ENCODE peak calls at places on chromosomes 1 and 21, in nine cellular contexts. One of them, this sample, is unnamed. For H3K4me1, the result is how much of the 10 kb centered on the place peaks cover.

GRCh38 chr1:47663286-47663685 is 225.4 kb downstream of the FOXD2 start:
- DNase-seq in esophagus squamous epithelium: no peak
- DNase-seq in trophoblast cell: no peak
- DNase-seq in endodermal cell: peak
- DNase-seq in OCI-LY7: no peak
- DNase-seq in lower lobe of right lung: no peak
- DNase-seq in breast epithelium: peak
- DNase-seq in HCT116: no peak
- DNase-seq in Panc1: no peak
- DNase-seq in this sample: no peak

GRCh38 chr21:27250386-27250785 is 283.5 kb upstream of the ADAMTS5 start:
- DNase-seq in lower lobe of right lung: no peak
- DNase-seq in trophoblast cell: no peak
- DNase-seq in endodermal cell: no peak
- DNase-seq in HCT116: no peak
- DNase-seq in Panc1: no peak
- DNase-seq in esophagus squamous epithelium: no peak
- DNase-seq in OCI-LY7: no peak
- DNase-seq in breast epithelium: no peak
- DNase-seq in this sample: no peak

GRCh38 chr1:110174961-110175360 is 24.7 kb downstream of the SLC6A17 start:
- DNase-seq in Panc1: no peak
- DNase-seq in OCI-LY7: no peak
- DNase-seq in trophoblast cell: peak
- DNase-seq in HCT116: no peak
- DNase-seq in lower lobe of right lung: no peak
- DNase-seq in esophagus squamous epithelium: no peak
- DNase-seq in endodermal cell: no peak
- DNase-seq in breast epithelium: no peak
- DNase-seq in this sample: no peak

GRCh38 chr1:109642610-109643009 is 13.3 kb upstream of the GSTM4 start:
- DNase-seq in esophagus squamous epithelium: no peak
- DNase-seq in trophoblast cell: no peak
- DNase-seq in lower lobe of right lung: no peak
- DNase-seq in endodermal cell: no peak
- DNase-seq in breast epithelium: no peak
- DNase-seq in OCI-LY7: no peak
- DNase-seq in Panc1: no peak
- DNase-seq in HCT116: no peak
- DNase-seq in this sample: no peak

GRCh38 chr1:234987415-234988159 is 141.1 kb downstream of the TOMM20 start:
- DNase-seq in lower lobe of right lung: peak
- DNase-seq in endodermal cell: peak
- DNase-seq in breast epithelium: peak
- DNase-seq in OCI-LY7: peak
- DNase-seq in Panc1: no peak
- DNase-seq in HCT116: no peak
- DNase-seq in trophoblast cell: peak
- DNase-seq in esophagus squamous epithelium: no peak
- DNase-seq in this sample: peak

GRCh38 chr1:79044974-79045650 is 38.6 kb upstream of the ADGRL4 start:
- DNase-seq in endodermal cell: peak
- DNase-seq in trophoblast cell: no peak
- DNase-seq in OCI-LY7: no peak
- DNase-seq in breast epithelium: no peak
- DNase-seq in Panc1: no peak
- DNase-seq in HCT116: peak
- DNase-seq in esophagus squamous epithelium: no peak
- DNase-seq in lower lobe of right lung: no peak
- DNase-seq in this sample: no peak

GRCh38 chr21:32131960-32132359 is 146.9 kb downstream of the MIS18A start:
- DNase-seq in HCT116: no peak
- DNase-seq in OCI-LY7: no peak
- DNase-seq in trophoblast cell: no peak
- DNase-seq in endodermal cell: no peak
- DNase-seq in lower lobe of right lung: no peak
- DNase-seq in esophagus squamous epithelium: no peak
- DNase-seq in Panc1: no peak
- DNase-seq in breast epithelium: no peak
- DNase-seq in this sample: no peak

GRCh38 chr1:40630488-40631223 is 34.8 kb downstream of the RIMS3 start:
- DNase-seq in breast epithelium: no peak
- DNase-seq in lower lobe of right lung: no peak
- DNase-seq in trophoblast cell: peak
- DNase-seq in esophagus squamous epithelium: no peak
- DNase-seq in OCI-LY7: peak
- DNase-seq in endodermal cell: peak
- DNase-seq in Panc1: no peak
- DNase-seq in HCT116: peak
- DNase-seq in this sample: peak

GRCh38 chr1:98739762-98740161 is 78.2 kb downstream of the SNX7 start:
- DNase-seq in esophagus squamous epithelium: no peak
- DNase-seq in Panc1: no peak
- DNase-seq in OCI-LY7: no peak
- DNase-seq in HCT116: no peak
- DNase-seq in lower lobe of right lung: no peak
- DNase-seq in trophoblast cell: no peak
- DNase-seq in breast epithelium: no peak
- DNase-seq in endodermal cell: no peak
- DNase-seq in this sample: no peak

GRCh38 chr1:167409183-167409582 is 109.1 kb downstream of the CD247 start:
- DNase-seq in OCI-LY7: peak
- DNase-seq in esophagus squamous epithelium: no peak
- DNase-seq in Panc1: no peak
- DNase-seq in trophoblast cell: peak
- DNase-seq in endodermal cell: no peak
- DNase-seq in HCT116: peak
- DNase-seq in lower lobe of right lung: no peak
- DNase-seq in breast epithelium: no peak
- DNase-seq in this sample: no peak

GRCh38 chr1:227766015-227766634 is 30.9 kb downstream of the SNAP47 start:
- DNase-seq in Panc1: no peak
- DNase-seq in endodermal cell: no peak
- DNase-seq in OCI-LY7: no peak
- DNase-seq in breast epithelium: no peak
- DNase-seq in lower lobe of right lung: peak
- DNase-seq in trophoblast cell: peak
- DNase-seq in esophagus squamous epithelium: no peak
- DNase-seq in HCT116: no peak
- DNase-seq in this sample: no peak

GRCh38 chr1:46370214-46370633 is 23.9 kb upstream of the FAAH start:
- DNase-seq in OCI-LY7: peak
- DNase-seq in HCT116: no peak
- DNase-seq in breast epithelium: no peak
- DNase-seq in trophoblast cell: peak
- DNase-seq in esophagus squamous epithelium: no peak
- DNase-seq in Panc1: no peak
- DNase-seq in lower lobe of right lung: no peak
- DNase-seq in endodermal cell: no peak
- DNase-seq in this sample: no peak

GRCh38 chr1:12424150-12424549 is 193.9 kb downstream of the DHRS3 start:
- DNase-seq in trophoblast cell: no peak
- DNase-seq in Panc1: no peak
- DNase-seq in lower lobe of right lung: no peak
- DNase-seq in breast epithelium: no peak
- DNase-seq in OCI-LY7: no peak
- DNase-seq in esophagus squamous epithelium: no peak
- DNase-seq in endodermal cell: no peak
- DNase-seq in HCT116: no peak
- DNase-seq in this sample: no peak
- H3K4me1 ChIP-seq in trophoblast cell: under half
- H3K4me1 ChIP-seq in Panc1: under half
- H3K4me1 ChIP-seq in lower lobe of right lung: under half
- H3K4me1 ChIP-seq in breast epithelium: under half
- H3K4me1 ChIP-seq in OCI-LY7: under half
- H3K4me1 ChIP-seq in esophagus squamous epithelium: under half
- H3K4me1 ChIP-seq in endodermal cell: under half
- H3K4me1 ChIP-seq in HCT116: under half
- H3K4me1 ChIP-seq in this sample: under half

DNA sequence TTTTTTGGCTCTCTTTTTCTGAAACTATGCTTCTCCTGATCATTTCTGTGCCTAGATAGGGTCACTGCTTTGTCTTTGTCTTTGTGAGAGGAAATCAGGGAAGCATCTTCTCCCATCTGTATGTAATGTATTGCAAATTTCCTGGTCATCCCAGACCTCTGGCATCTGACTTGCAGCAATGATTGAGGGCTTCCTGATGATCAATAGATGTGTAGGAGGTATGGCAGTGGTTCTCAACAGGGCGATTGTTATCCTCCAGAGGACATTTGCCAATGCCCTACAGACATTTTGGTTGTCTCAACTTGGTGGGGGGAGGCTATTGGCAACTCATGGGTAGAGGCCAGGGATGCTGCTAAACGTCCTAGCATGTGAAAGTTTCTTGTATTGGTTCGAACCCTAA is 64.8 kb downstream of the RGL1 start:
- DNase-seq in HCT116: no peak
- DNase-seq in OCI-LY7: no peak
- DNase-seq in Panc1: no peak
- DNase-seq in endodermal cell: no peak
- DNase-seq in lower lobe of right lung: no peak
- DNase-seq in trophoblast cell: no peak
- DNase-seq in esophagus squamous epithelium: no peak
- DNase-seq in breast epithelium: no peak
- DNase-seq in this sample: no peak
- H3K4me1 ChIP-seq in HCT116: under half
- H3K4me1 ChIP-seq in OCI-LY7: under half
- H3K4me1 ChIP-seq in Panc1: under half
- H3K4me1 ChIP-seq in endodermal cell: under half
- H3K4me1 ChIP-seq in lower lobe of right lung: under half
- H3K4me1 ChIP-seq in trophoblast cell: under half
- H3K4me1 ChIP-seq in esophagus squamous epithelium: under half
- H3K4me1 ChIP-seq in breast epithelium: under half
- H3K4me1 ChIP-seq in this sample: under half

DNA sequence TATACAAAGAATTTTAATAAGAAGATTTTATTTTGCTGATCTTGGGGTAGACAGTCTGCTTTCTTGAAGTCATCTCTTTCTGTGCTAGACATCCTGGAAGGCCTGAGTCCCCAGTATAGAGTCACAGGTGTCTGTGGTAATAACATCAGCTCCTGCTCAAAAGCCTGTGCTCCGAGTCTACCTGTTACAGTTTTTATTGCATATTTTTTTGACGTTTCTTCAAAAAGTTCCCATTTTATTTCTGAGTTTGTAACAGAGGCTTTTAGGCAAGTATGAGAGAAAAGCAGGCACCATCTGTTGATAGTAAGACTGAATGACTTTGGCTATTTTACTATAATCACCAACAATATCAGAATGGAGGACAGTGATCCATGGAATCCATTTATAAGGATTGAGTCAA is 58.0 kb upstream of the WDR26 start:
- DNase-seq in lower lobe of right lung: no peak
- DNase-seq in esophagus squamous epithelium: no peak
- DNase-seq in HCT116: no peak
- DNase-seq in breast epithelium: no peak
- DNase-seq in OCI-LY7: no peak
- DNase-seq in trophoblast cell: no peak
- DNase-seq in endodermal cell: no peak
- DNase-seq in Panc1: no peak
- DNase-seq in this sample: no peak
- H3K4me1 ChIP-seq in lower lobe of right lung: under half
- H3K4me1 ChIP-seq in esophagus squamous epithelium: under half
- H3K4me1 ChIP-seq in HCT116: under half
- H3K4me1 ChIP-seq in breast epithelium: under half
- H3K4me1 ChIP-seq in OCI-LY7: under half
- H3K4me1 ChIP-seq in trophoblast cell: under half
- H3K4me1 ChIP-seq in endodermal cell: under half
- H3K4me1 ChIP-seq in Panc1: under half
- H3K4me1 ChIP-seq in this sample: under half

DNA sequence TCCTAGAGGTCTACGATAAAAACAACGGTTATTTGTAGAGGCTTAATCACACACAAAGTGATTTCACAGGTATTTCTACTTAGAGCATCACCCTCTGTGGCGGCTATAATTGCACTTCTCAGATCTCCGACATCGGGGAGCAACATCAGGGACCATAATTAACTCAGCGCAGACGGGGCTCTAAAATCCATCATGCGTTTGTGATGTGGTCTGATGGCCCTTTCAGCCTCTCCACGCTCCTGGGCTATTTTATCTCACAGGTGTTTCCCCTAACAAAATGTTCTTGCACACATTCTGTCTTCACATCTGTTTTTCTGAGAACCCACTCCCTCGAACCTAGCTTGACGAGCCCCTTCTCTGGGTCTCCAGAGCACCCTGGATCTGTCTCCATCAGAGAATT is 146.3 kb upstream of the DUSP10 start:
- DNase-seq in breast epithelium: no peak
- DNase-seq in trophoblast cell: no peak
- DNase-seq in Panc1: no peak
- DNase-seq in OCI-LY7: peak
- DNase-seq in esophagus squamous epithelium: no peak
- DNase-seq in lower lobe of right lung: no peak
- DNase-seq in HCT116: no peak
- DNase-seq in endodermal cell: no peak
- DNase-seq in this sample: no peak
- H3K4me1 ChIP-seq in breast epithelium: under half
- H3K4me1 ChIP-seq in trophoblast cell: under half
- H3K4me1 ChIP-seq in Panc1: under half
- H3K4me1 ChIP-seq in OCI-LY7: under half
- H3K4me1 ChIP-seq in esophagus squamous epithelium: under half
- H3K4me1 ChIP-seq in lower lobe of right lung: under half
- H3K4me1 ChIP-seq in HCT116: under half
- H3K4me1 ChIP-seq in endodermal cell: under half
- H3K4me1 ChIP-seq in this sample: under half

DNA sequence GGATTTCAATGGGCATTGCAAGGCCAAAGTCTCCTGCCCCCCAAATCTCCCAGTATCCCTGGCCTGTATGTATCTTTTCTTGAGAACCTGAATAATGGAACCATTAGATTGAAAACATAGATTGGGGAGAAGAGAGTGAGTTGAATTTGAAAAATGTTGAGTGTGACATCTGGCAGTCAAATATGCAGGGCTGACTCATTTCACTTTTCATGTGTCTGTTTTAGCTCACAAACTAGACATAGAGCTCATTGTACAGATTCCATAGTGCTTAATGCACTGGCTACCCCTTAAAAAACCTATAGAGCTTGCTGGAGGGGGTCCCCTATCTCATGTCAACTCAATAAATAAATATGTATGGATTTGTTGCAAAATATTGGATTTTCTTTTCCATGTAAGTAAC is 30.8 kb downstream of the DDR2 start:
- DNase-seq in trophoblast cell: peak
- DNase-seq in esophagus squamous epithelium: no peak
- DNase-seq in lower lobe of right lung: no peak
- DNase-seq in breast epithelium: no peak
- DNase-seq in Panc1: no peak
- DNase-seq in OCI-LY7: no peak
- DNase-seq in endodermal cell: no peak
- DNase-seq in HCT116: no peak
- DNase-seq in this sample: no peak
- H3K4me1 ChIP-seq in trophoblast cell: under half
- H3K4me1 ChIP-seq in esophagus squamous epithelium: under half
- H3K4me1 ChIP-seq in lower lobe of right lung: under half
- H3K4me1 ChIP-seq in breast epithelium: under half
- H3K4me1 ChIP-seq in Panc1: under half
- H3K4me1 ChIP-seq in OCI-LY7: under half
- H3K4me1 ChIP-seq in endodermal cell: under half
- H3K4me1 ChIP-seq in HCT116: under half
- H3K4me1 ChIP-seq in this sample: under half

GRCh38 chr1:66325594-66326380 is 208.2 kb upstream of the SGIP1 start:
- DNase-seq in endodermal cell: no peak
- DNase-seq in breast epithelium: no peak
- DNase-seq in OCI-LY7: no peak
- DNase-seq in HCT116: no peak
- DNase-seq in lower lobe of right lung: no peak
- DNase-seq in Panc1: no peak
- DNase-seq in esophagus squamous epithelium: no peak
- DNase-seq in trophoblast cell: no peak
- DNase-seq in this sample: no peak
- H3K4me1 ChIP-seq in endodermal cell: under half
- H3K4me1 ChIP-seq in breast epithelium: under half
- H3K4me1 ChIP-seq in OCI-LY7: under half
- H3K4me1 ChIP-seq in HCT116: half or more
- H3K4me1 ChIP-seq in lower lobe of right lung: under half
- H3K4me1 ChIP-seq in Panc1: under half
- H3K4me1 ChIP-seq in esophagus squamous epithelium: under half
- H3K4me1 ChIP-seq in trophoblast cell: under half
- H3K4me1 ChIP-seq in this sample: under half

This sample was measured in Caco-2.